ENCODE peak calls at places on chromosomes 1 and 21, in five cellular contexts. B is epithelial cell of proximal tubule; K is endothelial cell; S is stimulated activated CD8-positive, alpha-beta memory T cell treated with anti-CD3 and anti-CD28 coated beads, Interleukin-7, amount 100 ng/mL, for 1 hour; T is GM03348. N is an unnamed sample.

GRCh38 chr21:39867198-39867650 is at the start of gene PCP4:
- DNase-seq in B (no peak), K (peak; percentile 71), S (no peak), T (peak; percentile 52), N (peak; percentile 79)

GRCh38 chr1:175822575-175822974 is 79.2 kb upstream of the TNR start:
- DNase-seq in B (no peak), K (no peak), S (no peak), T (peak; percentile 68), N (no peak)

GRCh38 chr1:179177182-179177581 is 52.3 kb downstream of the ABL2 start:
- DNase-seq in B (no peak), K (no peak), S (no peak), T (peak; percentile 60), N (no peak)

GRCh38 chr1:198937231-198938031 is 298.6 kb downstream of the PTPRC start:
- DNase-seq in B (peak; percentile 87), K (peak; percentile 6), S (no peak), T (peak; percentile 89), N (no peak)

GRCh38 chr1:160628799-160629263 is 18.0 kb downstream of the SLAMF1 start:
- DNase-seq in B (no peak), K (no peak), S (no peak), T (no peak), N (no peak)

GRCh38 chr1:100130552-100131077 is 2.1 kb downstream of the SASS6 start:
- DNase-seq in B (no peak), K (no peak), S (no peak), T (no peak), N (no peak)

GRCh38 chr1:6347641-6348487 is 45.7 kb downstream of the ACOT7 start:
- DNase-seq in B (no peak), K (peak; percentile 64), S (peak; percentile 46), T (peak; percentile 54), N (peak; percentile 77)

GRCh38 chr1:36836196-36836883 is 198.0 kb downstream of the GRIK3 start:
- DNase-seq in B (no peak), K (no peak), S (no peak), T (no peak), N (no peak)

GRCh38 chr21:31295676-31296075 is 48.4 kb downstream of the TIAM1 start:
- DNase-seq in B (no peak), K (no peak), S (no peak), T (no peak), N (no peak)

GRCh38 chr1:157084720-157085119 is 14.9 kb downstream of the ETV3L start:
- DNase-seq in B (no peak), K (no peak), S (no peak), T (no peak), N (no peak)

GRCh38 chr1:232435746-232436145 is 194.2 kb downstream of the SIPA1L2 start:
- DNase-seq in B (no peak), K (no peak), S (no peak), T (no peak), N (no peak)

GRCh38 chr1:70993841-70994240 is 53.8 kb downstream of the PTGER3 start:
- DNase-seq in B (no peak), K (no peak), S (no peak), T (no peak), N (no peak)

GRCh38 chr1:178633068-178633467 is 92.0 kb upstream of the RALGPS2 start:
- DNase-seq in B (no peak), K (no peak), S (no peak), T (no peak), N (no peak)

GRCh38 chr1:116360435-116361173 is 12.4 kb upstream of the ATP1A1 start:
- DNase-seq in B (no peak), K (no peak), S (no peak), T (peak; percentile 41), N (no peak)

GRCh38 chr1:41658444-41659158 is 174.1 kb upstream of the EDN2 start:
- DNase-seq in B (no peak), K (no peak), S (no peak), T (no peak), N (peak; percentile 64)

GRCh38 chr1:66769512-66770229 is 17.4 kb downstream of the DYNLT5 start:
- DNase-seq in B (no peak), K (no peak), S (no peak), T (no peak), N (no peak)

GRCh38 chr21:42644223-42645208 is 8.9 kb upstream of the PDE9A start:
- DNase-seq in B (no peak), K (no peak), S (no peak), T (no peak), N (no peak)

GRCh38 chr1:231691618-231692259 is 65.1 kb downstream of the DISC1 start:
- DNase-seq in B (no peak), K (peak; percentile 64), S (no peak), T (peak; percentile 40), N (peak; percentile 81)

GRCh38 chr1:175157200-175157599 is 35.4 kb downstream of the KIAA0040 start:
- DNase-seq in B (no peak), K (no peak), S (no peak), T (no peak), N (no peak)

GRCh38 chr1:212167098-212167497 is 118.1 kb upstream of the PPP2R5A start:
- DNase-seq in B (no peak), K (no peak), S (no peak), T (no peak), N (peak; percentile 36)

GRCh38 chr1:8137406-8138244 is 111.5 kb upstream of the ERRFI1 start:
- DNase-seq in B (peak; percentile 37), K (no peak), S (no peak), T (peak; percentile 88), N (no peak)

GRCh38 chr1:204320413-204320812 is 39.3 kb downstream of the PLEKHA6 start:
- DNase-seq in B (peak; percentile 20), K (no peak), S (no peak), T (peak; percentile 43), N (no peak)

GRCh38 chr1:110763149-110763548 is 88.4 kb upstream of the KCNA3 start:
- DNase-seq in B (no peak), K (no peak), S (no peak), T (no peak), N (no peak)

GRCh38 chr21:19981938-19982337 is 1016.3 kb upstream of the NCAM2 start:
- DNase-seq in B (no peak), K (no peak), S (no peak), T (no peak), N (no peak)

GRCh38 chr1:31327381-31327780 is 30.5 kb downstream of the ZCCHC17 start:
- DNase-seq in B (no peak), K (no peak), S (no peak), T (peak; percentile 50), N (no peak)

GRCh38 chr1:53249706-53250105 is 11.4 kb upstream of the MAGOH start:
- DNase-seq in B (no peak), K (no peak), S (no peak), T (no peak), N (no peak)

GRCh38 chr1:32876341-32877210 is 5.9 kb upstream of the FNDC5 start:
- DNase-seq in B (no peak), K (peak; percentile 81), S (no peak), T (peak; percentile 90), N (peak; percentile 84)

GRCh38 chr1:203278885-203279406 is 26.4 kb upstream of the BTG2 start:
- DNase-seq in B (no peak), K (no peak), S (no peak), T (no peak), N (no peak)

GRCh38 chr21:40179167-40179566 is 311.9 kb downstream of the PCP4 start:
- DNase-seq in B (no peak), K (no peak), S (no peak), T (no peak), N (no peak)

GRCh38 chr1:50969611-50970507 is at the start of gene CDKN2C:
- DNase-seq in B (no peak), K (peak; percentile 43), S (peak; percentile 35), T (peak; percentile 77), N (peak; percentile 61)

N was measured in glutamatergic neuron.